ENCODE peak calls at places on chromosomes 12 and 14, in four cellular contexts. M, J, V and S are unnamed samples.

GRCh38 chr12:80187660-80188090 is 88.3 kb downstream of the OTOGL start:
- DNase-seq in M (peak; percentile 56), J (no peak), V (peak; percentile 77), S (peak; percentile 36)

GRCh38 chr12:191541-191940 is 22.4 kb downstream of the SLC6A12 start:
- DNase-seq in M (no peak), J (no peak), V (no peak), S (no peak)

GRCh38 chr12:6823161-6824084 is 1.8 kb downstream of the GPR162 start:
- DNase-seq in M (no peak), J (no peak), V (no peak), S (no peak)

GRCh38 chr14:24392327-24393098 is 6.3 kb upstream of the NYNRIN start:
- DNase-seq in M (peak; percentile 7), J (no peak), V (no peak), S (no peak)

GRCh38 chr12:75208851-75209781 is 523 bp downstream of the KCNC2 start:
- DNase-seq in M (no peak), J (no peak), V (no peak), S (no peak)

GRCh38 chr12:2402180-2402579 is 349.4 kb downstream of the CACNA1C start:
- DNase-seq in M (no peak), J (no peak), V (no peak), S (no peak)

GRCh38 chr12:110705309-110705708 is 16.4 kb upstream of the HVCN1 start:
- DNase-seq in M (no peak), J (no peak), V (no peak), S (no peak)

GRCh38 chr12:48903363-48903981 is 21.8 kb downstream of the FKBP11 start:
- DNase-seq in M (no peak), J (no peak), V (no peak), S (no peak)

GRCh38 chr12:99985129-99985570 is 414 bp upstream of the ANKS1B start:
- DNase-seq in M (peak; percentile 7), J (no peak), V (no peak), S (no peak)

GRCh38 chr14:68251766-68252100 is 432.2 kb downstream of the RAD51B start:
- DNase-seq in M (no peak), J (no peak), V (no peak), S (no peak)

GRCh38 chr12:39331539-39332261 is 111.2 kb downstream of the KIF21A start:
- DNase-seq in M (no peak), J (no peak), V (no peak), S (no peak)

GRCh38 chr12:118359541-118359915 is 13.2 kb downstream of the TAOK3 start:
- DNase-seq in M (peak; percentile 30), J (no peak), V (no peak), S (no peak)

GRCh38 chr12:52006726-52007157 is at the start of gene TAMALIN:
- DNase-seq in M (no peak), J (peak; percentile 74), V (peak; percentile 78), S (peak; percentile 87)

GRCh38 chr14:31992051-31992450 is 85.1 kb upstream of the ARHGAP5 start:
- DNase-seq in M (peak; percentile 56), J (no peak), V (no peak), S (no peak)

GRCh38 chr14:92964124-92965109 is 41.5 kb downstream of the CHGA start:
- DNase-seq in M (no peak), J (no peak), V (no peak), S (peak; percentile 38)